ENCODE peak calls at places on chromosome 20, in four cellular contexts. One of them, this sample, is unnamed.

GRCh38 chr20:53069121-53069520 is 97.0 kb downstream of the TSHZ2 start:
- DNase-seq in HCT116: no peak
- DNase-seq in PC-3: no peak
- DNase-seq in MM.1S: no peak
- DNase-seq in this sample: no peak

GRCh38 chr20:11555510-11555909 is 362.2 kb upstream of the BTBD3 start:
- DNase-seq in HCT116: no peak
- DNase-seq in PC-3: no peak
- DNase-seq in MM.1S: no peak
- DNase-seq in this sample: no peak

GRCh38 chr20:10555865-10556308 is 117.9 kb downstream of the JAG1 start:
- DNase-seq in HCT116: no peak
- DNase-seq in PC-3: peak; percentile 89
- DNase-seq in MM.1S: no peak
- DNase-seq in this sample: no peak

GRCh38 chr20:50467618-50468373 is 42.4 kb upstream of the PTPN1 start:
- DNase-seq in HCT116: peak; percentile 73
- DNase-seq in PC-3: peak; percentile 60
- DNase-seq in MM.1S: peak; percentile 13
- DNase-seq in this sample: no peak

GRCh38 chr20:61738601-61739069 is 327.0 kb downstream of the TAF4 start:
- DNase-seq in HCT116: no peak
- DNase-seq in PC-3: no peak
- DNase-seq in MM.1S: no peak
- DNase-seq in this sample: no peak

GRCh38 chr20:61954276-61955021 is 111.2 kb downstream of the TAF4 start:
- DNase-seq in HCT116: no peak
- DNase-seq in PC-3: no peak
- DNase-seq in MM.1S: no peak
- DNase-seq in this sample: no peak

GRCh38 chr20:62501801-62502495 is 26.2 kb upstream of the GATA5 start:
- DNase-seq in HCT116: no peak
- DNase-seq in PC-3: peak; percentile 48
- DNase-seq in MM.1S: no peak
- DNase-seq in this sample: peak; percentile 70

GRCh38 chr20:9500121-9500911 is 14.1 kb upstream of the LAMP5 start:
- DNase-seq in HCT116: no peak
- DNase-seq in PC-3: no peak
- DNase-seq in MM.1S: peak; percentile 32
- DNase-seq in this sample: peak; percentile 49

GRCh38 chr20:4261333-4262284 is 246.3 kb upstream of the RNF24 start:
- DNase-seq in HCT116: no peak
- DNase-seq in PC-3: peak; percentile 53
- DNase-seq in MM.1S: no peak
- DNase-seq in this sample: no peak

GRCh38 chr20:51185277-51185676 is 162.4 kb upstream of the KCNG1 start:
- DNase-seq in HCT116: no peak
- DNase-seq in PC-3: no peak
- DNase-seq in MM.1S: no peak
- DNase-seq in this sample: no peak

GRCh38 chr20:4112490-4113420 is 97.4 kb upstream of the RNF24 start:
- DNase-seq in HCT116: no peak
- DNase-seq in PC-3: peak; percentile 87
- DNase-seq in MM.1S: peak; percentile 92
- DNase-seq in this sample: no peak

GRCh38 chr20:18058661-18059467 is 1.1 kb upstream of the OVOL2 start:
- DNase-seq in HCT116: peak; percentile 16
- DNase-seq in PC-3: peak; percentile 86
- DNase-seq in MM.1S: no peak
- DNase-seq in this sample: peak; percentile 47

GRCh38 chr20:52268184-52268583 is 76.6 kb upstream of the ZFP64 start:
- DNase-seq in HCT116: no peak
- DNase-seq in PC-3: no peak
- DNase-seq in MM.1S: no peak
- DNase-seq in this sample: no peak

GRCh38 chr20:11672959-11673358 is 244.7 kb upstream of the BTBD3 start:
- DNase-seq in HCT116: no peak
- DNase-seq in PC-3: no peak
- DNase-seq in MM.1S: no peak
- DNase-seq in this sample: no peak

GRCh38 chr20:38997622-38998021 is 35.5 kb downstream of the DHX35 start:
- DNase-seq in HCT116: no peak
- DNase-seq in PC-3: no peak
- DNase-seq in MM.1S: no peak
- DNase-seq in this sample: no peak

GRCh38 chr20:21019831-21020655 is 86.1 kb downstream of the LINC00237 start:
- DNase-seq in HCT116: no peak
- DNase-seq in PC-3: no peak
- DNase-seq in MM.1S: no peak
- DNase-seq in this sample: no peak

GRCh38 chr20:40659567-40659966 is 29.5 kb downstream of the MAFB start:
- DNase-seq in HCT116: no peak
- DNase-seq in PC-3: no peak
- DNase-seq in MM.1S: no peak
- DNase-seq in this sample: no peak

GRCh38 chr20:50284811-50285375 is 94.3 kb downstream of the CEBPB start:
- DNase-seq in HCT116: no peak
- DNase-seq in PC-3: no peak
- DNase-seq in MM.1S: no peak
- DNase-seq in this sample: no peak

GRCh38 chr20:7723284-7723683 is 217.0 kb downstream of the HAO1 start:
- DNase-seq in HCT116: no peak
- DNase-seq in PC-3: peak; percentile 80
- DNase-seq in MM.1S: no peak
- DNase-seq in this sample: no peak

GRCh38 chr20:40741507-40742106 is 52.6 kb upstream of the MAFB start:
- DNase-seq in HCT116: peak; percentile 56
- DNase-seq in PC-3: peak; percentile 59
- DNase-seq in MM.1S: peak; percentile 57
- DNase-seq in this sample: peak; percentile 53

GRCh38 chr20:21609221-21609620 is 95.4 kb upstream of the NKX2-2 start:
- DNase-seq in HCT116: no peak
- DNase-seq in PC-3: peak; percentile 43
- DNase-seq in MM.1S: no peak
- DNase-seq in this sample: no peak

GRCh38 chr20:3250091-3250504 is 11.1 kb upstream of the SLC4A11 start:
- DNase-seq in HCT116: no peak
- DNase-seq in PC-3: peak; percentile 62
- DNase-seq in MM.1S: no peak
- DNase-seq in this sample: no peak

GRCh38 chr20:24829649-24830370 is 119.3 kb upstream of the CST7 start:
- DNase-seq in HCT116: no peak
- DNase-seq in PC-3: no peak
- DNase-seq in MM.1S: no peak
- DNase-seq in this sample: no peak

GRCh38 chr20:21523398-21523868 is 9.6 kb upstream of the NKX2-2 start:
- DNase-seq in HCT116: no peak
- DNase-seq in PC-3: no peak
- DNase-seq in MM.1S: no peak
- DNase-seq in this sample: no peak

GRCh38 chr20:56393133-56393472 is 658 bp downstream of the CSTF1 start:
- DNase-seq in HCT116: no peak
- DNase-seq in PC-3: peak; percentile 19
- DNase-seq in MM.1S: no peak
- DNase-seq in this sample: no peak

GRCh38 chr20:48758206-48758820 is 69.5 kb downstream of the PREX1 start:
- DNase-seq in HCT116: no peak
- DNase-seq in PC-3: no peak
- DNase-seq in MM.1S: no peak
- DNase-seq in this sample: no peak

GRCh38 chr20:41165001-41165882 is 27.9 kb downstream of the PLCG1 start:
- DNase-seq in HCT116: no peak
- DNase-seq in PC-3: no peak
- DNase-seq in MM.1S: no peak
- DNase-seq in this sample: no peak

GRCh38 chr20:35342154-35342769 is 50.0 kb upstream of the FAM83C start:
- DNase-seq in HCT116: no peak
- DNase-seq in PC-3: no peak
- DNase-seq in MM.1S: no peak
- DNase-seq in this sample: no peak

GRCh38 chr20:11144114-11144513 is 470.3 kb upstream of the JAG1 start:
- DNase-seq in HCT116: no peak
- DNase-seq in PC-3: no peak
- DNase-seq in MM.1S: no peak
- DNase-seq in this sample: no peak

GRCh38 chr20:57768519-57768918 is 58.7 kb upstream of the PMEPA1 start:
- DNase-seq in HCT116: no peak
- DNase-seq in PC-3: no peak
- DNase-seq in MM.1S: no peak
- DNase-seq in this sample: no peak

GRCh38 chr20:53412600-53413187 is 180.9 kb downstream of the ZNF217 start:
- DNase-seq in HCT116: no peak
- DNase-seq in PC-3: no peak
- DNase-seq in MM.1S: no peak
- DNase-seq in this sample: no peak

GRCh38 chr20:29296256-29297230 is 1960.9 kb upstream of the DEFB115 start:
- DNase-seq in HCT116: no peak
- DNase-seq in PC-3: no peak
- DNase-seq in MM.1S: no peak
- DNase-seq in this sample: no peak

GRCh38 chr20:34407962-34408474 is 44.9 kb downstream of the ITCH start:
- DNase-seq in HCT116: no peak
- DNase-seq in PC-3: no peak
- DNase-seq in MM.1S: no peak
- DNase-seq in this sample: no peak

GRCh38 chr20:46893051-46893450 is 1.6 kb upstream of the EYA2 start:
- DNase-seq in HCT116: no peak
- DNase-seq in PC-3: no peak
- DNase-seq in MM.1S: no peak
- DNase-seq in this sample: no peak

GRCh38 chr20:46893877-46894578 is 615 bp upstream of the EYA2 start:
- DNase-seq in HCT116: no peak
- DNase-seq in PC-3: peak; percentile 29
- DNase-seq in MM.1S: no peak
- DNase-seq in this sample: no peak

GRCh38 chr20:46894579-46894958 is at the start of gene EYA2:
- DNase-seq in HCT116: no peak
- DNase-seq in PC-3: no peak
- DNase-seq in MM.1S: no peak
- DNase-seq in this sample: peak; percentile 42

GRCh38 chr20:46895906-46896242 is 1.2 kb downstream of the EYA2 start:
- DNase-seq in HCT116: no peak
- DNase-seq in PC-3: no peak
- DNase-seq in MM.1S: no peak
- DNase-seq in this sample: no peak

GRCh38 chr20:46894971-46895905 is 595 bp downstream of the EYA2 start:
- DNase-seq in HCT116: no peak
- DNase-seq in PC-3: peak; percentile 31
- DNase-seq in MM.1S: no peak
- DNase-seq in this sample: peak; percentile 17
- TF ChIP-seq EZH2 in HCT116: no peak
- TF ChIP-seq EZH2 in PC-3: peak; percentile 96
- TF ChIP-seq EZH2 in MM.1S: no peak
- TF ChIP-seq EZH2 in this sample: peak; percentile 74

GRCh38 chr20:47397652-47398301 is 41.3 kb upstream of the ZMYND8 start:
- DNase-seq in HCT116: no peak
- DNase-seq in PC-3: no peak
- DNase-seq in MM.1S: no peak
- DNase-seq in this sample: no peak
- H3K9me2 ChIP-seq in HCT116: no peaks in the 10 kb centered on the region
- H3K9me2 ChIP-seq in PC-3: no peaks in the 10 kb centered on the region
- H3K9me2 ChIP-seq in MM.1S: no peaks in the 10 kb centered on the region
- H3K9me2 ChIP-seq in this sample: no peaks in the 10 kb centered on the region

GRCh38 chr20:59441860-59442810 is 141.7 kb downstream of the EDN3 start:
- DNase-seq in HCT116: no peak
- DNase-seq in PC-3: no peak
- DNase-seq in MM.1S: no peak
- DNase-seq in this sample: no peak

GRCh38 chr20:59446361-59446760 is 145.9 kb downstream of the EDN3 start:
- DNase-seq in HCT116: no peak
- DNase-seq in PC-3: no peak
- DNase-seq in MM.1S: no peak
- DNase-seq in this sample: no peak

GRCh38 chr20:59441306-59441705 is 140.9 kb downstream of the EDN3 start:
- DNase-seq in HCT116: no peak
- DNase-seq in PC-3: no peak
- DNase-seq in MM.1S: no peak
- DNase-seq in this sample: no peak

GRCh38 chr20:59439243-59439642 is 138.8 kb downstream of the EDN3 start:
- DNase-seq in HCT116: no peak
- DNase-seq in PC-3: no peak
- DNase-seq in MM.1S: no peak
- DNase-seq in this sample: no peak

DNA sequence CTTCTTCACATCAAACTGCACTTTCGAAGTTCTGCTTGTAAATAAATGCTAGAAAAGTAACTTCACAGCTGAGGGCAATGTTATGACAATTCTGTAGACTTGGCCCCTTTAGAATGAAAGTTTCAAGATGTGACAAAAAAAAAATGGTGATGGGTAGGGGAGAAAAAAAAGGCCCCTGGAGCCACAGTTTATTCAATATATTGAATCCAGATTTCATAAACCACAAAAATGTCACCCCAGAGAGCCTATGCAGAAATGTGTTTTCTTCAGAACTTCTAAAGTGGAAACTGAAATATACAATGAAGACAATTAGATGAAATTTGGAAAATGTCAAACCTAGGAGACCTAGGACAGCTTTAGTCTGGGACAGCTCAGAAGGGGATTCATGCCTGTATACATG is 143.1 kb downstream of the EDN3 start:
- DNase-seq in HCT116: no peak
- DNase-seq in PC-3: no peak
- DNase-seq in MM.1S: no peak
- DNase-seq in this sample: no peak
- TF ChIP-seq EZH2 in HCT116: no peak
- TF ChIP-seq EZH2 in PC-3: no peak
- TF ChIP-seq EZH2 in MM.1S: no peak
- TF ChIP-seq EZH2 in this sample: no peak

GRCh38 chr20:46347831-46348230 is 39.5 kb upstream of the CDH22 start:
- DNase-seq in HCT116: no peak
- DNase-seq in PC-3: no peak
- DNase-seq in MM.1S: no peak
- DNase-seq in this sample: no peak
- H3K9me2 ChIP-seq in HCT116: no peaks in the 10 kb centered on the region
- H3K9me2 ChIP-seq in PC-3: no peaks in the 10 kb centered on the region
- H3K9me2 ChIP-seq in MM.1S: no peaks in the 10 kb centered on the region
- H3K9me2 ChIP-seq in this sample: no peaks in the 10 kb centered on the region

This sample was measured in hepatocyte.